ENCODE peak calls at places on chromosomes 13 and 19, in eight cellular contexts. P is Calu3, D is prostate gland, F is lower lobe of right lung, Z is ovary, N is body of pancreas, L is endothelial cell, E is upper lobe of right lung. V is an unnamed sample.

GRCh38 chr19:11873762-11874161 is 13.8 kb upstream of the ZNF69 start:
- DNase-seq in P (no peak), L (no peak), D (no peak), F (no peak), N (no peak), Z (no peak), E (no peak), V (no peak)

GRCh38 chr13:31172535-31172934 is 10.8 kb upstream of the HSPH1 start:
- DNase-seq in L (no peak), E (no peak), P (no peak), D (no peak), F (no peak), Z (no peak), N (no peak), V (no peak)

GRCh38 chr13:31970237-31970930 is 61.2 kb upstream of the FRY start:
- DNase-seq in P (no peak), D (no peak), Z (no peak), N (no peak), F (no peak), L (no peak), E (no peak), V (no peak)

GRCh38 chr13:112842931-112843391 is 126.1 kb upstream of the MCF2L start:
- DNase-seq in D (no peak), L (no peak), P (no peak), N (no peak), Z (no peak), E (no peak), F (no peak), V (no peak)

GRCh38 chr19:35042056-35042730 is 672 bp downstream of the HPN start:
- DNase-seq in Z (no peak), F (no peak), N (peak), D (no peak), L (no peak), P (no peak), E (no peak), V (no peak)

GRCh38 chr13:69178000-69178399 is 929.6 kb upstream of the ATXN8OS start:
- DNase-seq in L (no peak), F (no peak), E (no peak), N (no peak), D (no peak), P (no peak), Z (no peak), V (no peak)

GRCh38 chr13:101487046-101487830 is 34.8 kb downstream of the ITGBL1 start:
- DNase-seq in N (no peak), Z (no peak), F (no peak), E (no peak), L (no peak), P (no peak), D (no peak), V (no peak)

GRCh38 chr13:101875717-101876393 is 423.4 kb downstream of the ITGBL1 start:
- DNase-seq in P (peak), N (no peak), Z (no peak), D (peak), F (no peak), E (no peak), L (no peak), V (no peak)

GRCh38 chr13:111281751-111282311 is 38.6 kb upstream of the TEX29 start:
- DNase-seq in Z (no peak), L (no peak), E (no peak), F (no peak), N (no peak), D (no peak), P (no peak), V (no peak)

GRCh38 chr19:2308114-2308556 is at the start of gene LINGO3:
- DNase-seq in P (no peak), D (no peak), N (no peak), F (no peak), E (no peak), Z (no peak), L (no peak), V (no peak)

GRCh38 chr19:48879025-48879572 is 6.9 kb downstream of the PPP1R15A start:
- DNase-seq in Z (no peak), L (no peak), D (no peak), E (no peak), N (no peak), P (no peak), F (no peak), V (no peak)

GRCh38 chr13:83731113-83731512 is 151.2 kb downstream of the SLITRK1 start:
- DNase-seq in P (no peak), D (no peak), L (no peak), Z (no peak), N (no peak), E (no peak), F (no peak), V (no peak)

GRCh38 chr13:25846227-25846984 is 205.4 kb downstream of the SHISA2 start:
- DNase-seq in F (no peak), L (no peak), P (no peak), E (no peak), D (no peak), Z (no peak), N (no peak), V (no peak)

GRCh38 chr19:40523322-40524047 is 53.2 kb upstream of the SHKBP1 start:
- DNase-seq in D (no peak), N (peak), E (peak), P (peak), L (peak), Z (peak), F (peak), V (peak)

GRCh38 chr13:78689011-78689410 is 30.1 kb upstream of the OBI1 start:
- DNase-seq in P (no peak), L (no peak), Z (no peak), N (no peak), F (no peak), E (no peak), D (no peak), V (no peak)

GRCh38 chr19:43820098-43820860 is 6.8 kb upstream of the ZNF283 start:
- DNase-seq in F (peak), L (no peak), D (no peak), P (peak), N (peak), Z (no peak), E (peak), V (peak)

GRCh38 chr19:18090545-18091216 is 3.9 kb upstream of the IL12RB1 start:
- DNase-seq in F (no peak), D (no peak), Z (no peak), E (no peak), P (no peak), L (no peak), N (no peak), V (no peak)

GRCh38 chr19:44848036-44848804 is 2.1 kb downstream of the NECTIN2 start:
- DNase-seq in P (no peak), D (peak), Z (peak), L (peak), N (peak), E (no peak), F (peak), V (no peak)

DNA sequence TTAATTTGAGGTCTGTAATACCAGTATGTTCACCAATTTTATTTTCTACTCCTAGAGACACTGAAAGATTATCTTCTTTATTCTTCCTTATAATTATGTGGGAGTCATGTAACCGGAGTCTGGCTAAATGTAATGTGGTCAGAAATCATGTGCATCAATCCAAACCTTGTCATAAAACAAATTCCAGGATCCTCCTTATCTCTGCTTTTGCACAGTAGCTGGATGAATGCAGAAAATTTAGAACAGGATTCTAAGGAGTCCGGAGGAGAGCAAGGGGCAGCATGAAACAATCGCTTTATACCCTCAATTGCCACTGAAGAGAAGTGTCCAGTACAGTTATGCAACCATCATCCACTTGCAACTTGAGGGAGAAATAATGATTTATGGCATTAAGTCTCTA is 2674.7 kb upstream of the PCDH20 start:
- DNase-seq in P (no peak), L (no peak), F (no peak), N (no peak), Z (no peak), E (no peak), D (no peak), V (no peak)
- TF ChIP-seq CTCF in P (no peak), L (no peak), F (no peak), N (no peak), Z (no peak), E (no peak), D (no peak), V (no peak)

GRCh38 chr19:45863840-45864628 is at the start of gene FOXA3:
- DNase-seq in L (peak), F (no peak), N (peak), E (peak), D (no peak), Z (no peak), P (peak), V (peak)
- TF ChIP-seq CTCF in L (peak), F (peak), N (peak), E (peak), D (peak), Z (no peak), P (peak), V (peak)

DNA sequence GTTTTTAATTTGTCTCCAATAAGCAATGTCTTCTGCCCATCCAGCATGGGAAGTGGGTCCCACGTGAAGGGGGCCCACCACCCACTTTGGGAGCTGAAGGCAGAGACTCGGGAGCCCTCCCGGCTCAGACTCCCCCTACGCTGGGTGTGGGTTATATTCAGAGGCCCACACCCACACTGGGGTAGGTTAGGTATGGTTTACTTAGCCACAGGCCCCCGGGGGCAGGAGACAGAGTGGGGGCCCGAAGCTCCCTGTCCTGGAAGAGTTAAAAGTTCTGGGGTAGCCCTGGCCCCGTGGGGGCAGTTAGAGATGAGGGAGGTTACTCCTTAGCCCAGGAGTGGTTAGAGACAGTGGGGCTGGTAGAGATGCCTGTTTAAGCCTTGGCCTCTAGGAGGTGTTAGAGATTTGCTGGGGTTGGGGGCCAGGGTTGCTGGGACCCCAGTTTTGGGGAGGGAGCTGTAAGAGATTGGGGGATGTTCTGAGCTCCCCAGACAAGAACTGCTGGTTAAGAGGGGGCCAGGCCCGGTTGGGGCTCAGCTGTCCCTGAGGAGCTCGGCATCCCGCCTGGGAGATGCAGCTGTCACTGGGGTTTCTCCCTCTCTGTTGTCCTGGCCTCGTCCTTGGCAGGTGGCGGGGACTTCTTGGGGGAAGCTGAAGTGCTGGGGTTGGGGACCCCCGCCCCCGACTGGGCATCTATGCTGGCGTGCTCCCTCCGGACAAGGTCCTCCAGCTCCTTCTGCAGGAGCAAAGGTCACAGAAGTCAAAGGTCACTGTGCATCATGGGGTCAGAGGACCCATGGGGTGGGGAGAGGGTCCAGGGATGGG is 712 bp upstream of the RINL start:
- DNase-seq in F (no peak), D (no peak), N (no peak), Z (no peak), P (no peak), E (no peak), L (no peak), V (no peak)
- TF ChIP-seq CTCF in F (no peak), D (no peak), N (no peak), Z (no peak), P (no peak), E (no peak), L (no peak), V (no peak)

DNA sequence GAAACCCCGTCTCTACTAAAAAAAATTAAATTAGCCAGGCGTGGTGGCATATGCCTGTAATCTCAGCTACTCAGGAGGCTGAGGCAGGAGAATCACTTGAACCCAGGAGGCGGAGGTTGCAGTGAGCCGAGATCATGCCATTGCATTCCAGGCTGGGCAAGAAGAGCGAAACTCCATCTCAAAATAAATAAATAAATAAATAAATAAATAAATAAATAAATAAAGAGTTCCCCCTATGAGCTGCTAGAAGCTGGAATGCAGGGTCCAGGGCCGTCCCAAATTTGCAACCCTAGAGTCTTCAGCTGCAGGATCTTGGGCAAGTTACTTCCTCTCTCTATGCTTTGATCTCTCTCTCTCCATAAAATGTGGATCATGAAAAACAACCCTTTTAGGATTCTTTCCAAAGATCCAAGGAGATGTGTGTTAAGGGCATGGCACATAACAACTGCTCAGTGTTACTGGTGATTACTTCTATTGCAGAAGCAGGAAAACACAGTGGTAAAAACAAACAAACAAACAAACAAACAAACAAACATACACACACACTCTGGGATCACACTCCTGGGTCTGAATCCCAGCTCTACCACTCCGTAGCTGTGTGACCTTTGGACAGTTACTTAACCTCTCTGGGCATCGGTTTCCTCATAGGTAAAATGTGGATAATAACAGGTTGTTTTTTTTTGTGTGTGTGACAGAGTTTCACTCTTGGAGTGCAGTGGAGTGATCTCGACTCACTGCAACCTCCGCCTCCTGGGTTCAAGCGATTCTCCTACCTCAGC is 78.8 kb downstream of the CACNA1A start:
- DNase-seq in P (no peak), Z (no peak), N (no peak), E (peak), D (no peak), L (no peak), F (no peak), V (no peak)
- TF ChIP-seq CTCF in P (no peak), Z (no peak), N (no peak), E (no peak), D (no peak), L (no peak), F (no peak), V (no peak)

GRCh38 chr19:29568036-29568788 is 37.9 kb upstream of the POP4 start:
- DNase-seq in D (no peak), L (no peak), P (no peak), E (no peak), N (no peak), Z (no peak), F (no peak), V (no peak)
- TF ChIP-seq CTCF in D (no peak), L (no peak), P (no peak), E (no peak), N (no peak), Z (no peak), F (no peak), V (no peak)

V was measured in GM13977.